ENCODE peak calls at places on chromosomes 3 and 15, in nine cellular contexts. R is left colon; S is activated gamma-delta T cell treated with anti-CD3 and anti-CD28 coated beads, Interleukin-2, amount 50 U/mL, for 16 hours; F is choroid plexus epithelial cell; A is GM12891; Y is T47D; E is DMS153; D is left ventricle myocardium superior; K is stimulated activated CD8-positive, alpha-beta memory T cell treated with anti-CD3 and anti-CD28 coated beads, Interleukin-4, amount 100 ng/mL, for 24 hours. J is an unnamed sample.

GRCh38 chr3:107458871-107459270 is 63.9 kb upstream of the BBX start:
- DNase-seq in Y (no peak), R (no peak), F (peak; percentile 58), K (no peak), S (no peak), D (no peak), A (no peak), E (no peak), J (no peak)

GRCh38 chr15:41927516-41927915 is 33.7 kb upstream of the SPTBN5 start:
- DNase-seq in K (no peak), R (no peak), S (no peak), Y (no peak), E (no peak), D (no peak), A (no peak), F (no peak), J (no peak)

GRCh38 chr15:77898811-77899730 is 178.4 kb downstream of the TBC1D2B start:
- DNase-seq in A (no peak), K (no peak), S (no peak), R (no peak), F (no peak), Y (no peak), D (peak; percentile 25), E (no peak), J (no peak)

GRCh38 chr15:51348688-51349087 is 7.2 kb downstream of the GLDN start:
- DNase-seq in Y (no peak), K (no peak), A (peak; percentile 40), D (no peak), F (no peak), S (no peak), R (no peak), E (no peak), J (no peak)

GRCh38 chr3:112115161-112115739 is 17.8 kb downstream of the GCSAM start:
- DNase-seq in A (no peak), R (no peak), S (no peak), Y (no peak), D (no peak), E (no peak), F (no peak), K (no peak), J (no peak)

GRCh38 chr15:50685191-50685975 is 1.2 kb downstream of the TRPM7 start:
- DNase-seq in F (peak; percentile 53), D (no peak), R (no peak), A (no peak), S (no peak), Y (no peak), E (no peak), K (no peak), J (no peak)

GRCh38 chr15:91456921-91457320 is 356.9 kb downstream of the SV2B start:
- DNase-seq in F (peak; percentile 3), E (no peak), K (no peak), A (no peak), R (no peak), D (no peak), S (no peak), Y (no peak), J (no peak)

GRCh38 chr3:129936757-129937156 is 37.8 kb upstream of the TRH start:
- DNase-seq in R (peak; percentile 41), K (no peak), A (no peak), D (no peak), Y (no peak), S (no peak), F (peak; percentile 82), E (peak; percentile 16), J (peak; percentile 44)

GRCh38 chr3:32951410-32951811 is at the start of gene CCR4:
- DNase-seq in R (no peak), E (no peak), K (peak; percentile 24), S (no peak), Y (no peak), F (no peak), D (no peak), A (no peak), J (no peak)

GRCh38 chr3:146037697-146038096 is 123.3 kb downstream of the PLOD2 start:
- DNase-seq in A (no peak), S (no peak), R (no peak), E (no peak), K (no peak), F (peak; percentile 44), D (no peak), Y (no peak), J (no peak)

GRCh38 chr15:67241132-67241855 is 13.2 kb downstream of the AAGAB start:
- DNase-seq in S (no peak), E (no peak), F (no peak), A (peak; percentile 47), D (no peak), Y (no peak), R (no peak), K (no peak), J (no peak)

GRCh38 chr15:63599401-63600000 is 2.3 kb downstream of the FBXL22 start:
- DNase-seq in Y (peak; percentile 73), F (peak; percentile 64), A (peak; percentile 29), K (peak; percentile 11), R (peak; percentile 80), S (no peak), E (peak; percentile 10), D (peak; percentile 78), J (peak; percentile 20)

GRCh38 chr3:10515396-10515795 is 10.0 kb upstream of the ATP2B2 start:
- DNase-seq in D (no peak), K (no peak), Y (no peak), F (no peak), A (no peak), E (no peak), R (no peak), S (no peak), J (no peak)

GRCh38 chr3:23611737-23612295 is 193.9 kb upstream of the UBE2E1 start:
- DNase-seq in R (peak; percentile 64), F (peak; percentile 72), E (no peak), Y (no peak), K (no peak), A (no peak), D (peak; percentile 92), S (no peak), J (no peak)

J was measured in NCI-H460.